ENCODE peak calls at places on chromosomes 3 and 15, in nine cellular contexts. V is neural progenitor cell; R is suprapubic skin; F is GM23248; N is endodermal cell; K is heart left ventricle; A is cardiac muscle cell; J is breast epithelium; Q is CD8-positive, alpha-beta memory T cell. S is an unnamed sample.

GRCh38 chr15:57297163-57297593 is 79.1 kb upstream of the CGNL1 start:
- DNase-seq in N (no peak), A (no peak), J (no peak), Q (no peak), K (no peak), V (no peak), R (no peak), F (no peak), S (no peak)

GRCh38 chr3:160671995-160672394 is 5.0 kb upstream of the ARL14 start:
- DNase-seq in N (no peak), K (no peak), V (no peak), A (no peak), J (no peak), R (no peak), F (no peak), Q (no peak), S (no peak)

GRCh38 chr15:68820589-68821189 is at the start of gene ANP32A:
- DNase-seq in R (peak; percentile 97), F (peak; percentile 96), J (peak; percentile 96), V (peak; percentile 98), N (peak; percentile 99), Q (peak; percentile 92), K (peak; percentile 99), A (peak; percentile 98), S (peak; percentile 67)

GRCh38 chr3:17094551-17094950 is 209.8 kb downstream of the PLCL2 start:
- DNase-seq in K (no peak), A (no peak), F (no peak), Q (no peak), J (no peak), N (peak; percentile 93), R (no peak), V (peak; percentile 76), S (peak; percentile 37)

GRCh38 chr3:5186854-5187151 is 704 bp upstream of the EDEM1 start:
- DNase-seq in J (no peak), A (peak; percentile 62), F (peak; percentile 74), V (peak; percentile 36), Q (no peak), R (no peak), K (no peak), N (no peak), S (no peak)

GRCh38 chr3:38834110-38834509 is 18.1 kb upstream of the SCN10A start:
- DNase-seq in Q (no peak), F (peak; percentile 92), K (peak; percentile 83), N (peak; percentile 92), J (no peak), V (peak; percentile 58), R (peak; percentile 66), A (peak; percentile 96), S (peak; percentile 27)

GRCh38 chr15:71547066-71547465 is 263.3 kb upstream of the NR2E3 start:
- DNase-seq in Q (no peak), K (peak; percentile 65), N (no peak), V (peak; percentile 43), J (no peak), F (no peak), A (peak; percentile 8), R (no peak), S (no peak)

GRCh38 chr3:146125946-146126345 is 35.0 kb downstream of the PLOD2 start:
- DNase-seq in R (no peak), A (peak; percentile 97), J (no peak), N (no peak), F (peak; percentile 95), K (no peak), V (no peak), Q (no peak), S (no peak)

GRCh38 chr3:115704661-115705338 is 81.5 kb downstream of the GAP43 start:
- DNase-seq in R (no peak), F (peak; percentile 50), V (no peak), Q (no peak), J (no peak), N (no peak), A (peak; percentile 24), K (no peak), S (no peak)

GRCh38 chr15:68383161-68384074 is 48.5 kb downstream of the ITGA11 start:
- DNase-seq in F (peak; percentile 64), N (peak; percentile 65), J (no peak), K (no peak), A (peak; percentile 67), V (peak; percentile 54), Q (peak; percentile 8), R (peak; percentile 37), S (peak; percentile 16)

GRCh38 chr3:168061332-168061996 is 34.3 kb downstream of the GOLIM4 start:
- DNase-seq in F (peak; percentile 54), Q (no peak), A (no peak), R (no peak), V (no peak), K (no peak), N (no peak), J (no peak), S (no peak)

GRCh38 chr3:30131171-30131570 is 475.2 kb upstream of the TGFBR2 start:
- DNase-seq in J (no peak), N (no peak), V (no peak), R (no peak), F (no peak), K (no peak), Q (no peak), A (no peak), S (no peak)

GRCh38 chr3:51340311-51340829 is 44.7 kb upstream of the MANF start:
- DNase-seq in Q (no peak), V (no peak), K (no peak), J (peak; percentile 54), R (no peak), A (peak; percentile 96), N (peak; percentile 55), F (peak; percentile 93), S (no peak)

GRCh38 chr3:159854500-159855124 is 134.0 kb upstream of the IL12A start:
- DNase-seq in K (no peak), N (no peak), V (no peak), J (no peak), A (peak; percentile 80), R (no peak), F (peak; percentile 95), Q (no peak), S (no peak)

GRCh38 chr15:101438482-101439284 is 50.8 kb downstream of the PCSK6 start:
- DNase-seq in F (no peak), R (no peak), A (no peak), J (no peak), Q (no peak), N (no peak), V (no peak), K (no peak), S (no peak)

GRCh38 chr3:99128740-99129505 is 227.4 kb upstream of the DCBLD2 start:
- DNase-seq in Q (no peak), J (no peak), V (no peak), A (peak; percentile 93), N (no peak), R (no peak), F (peak; percentile 97), K (no peak), S (no peak)

GRCh38 chr15:59180946-59181345 is 25.7 kb upstream of the LDHAL6B start:
- DNase-seq in A (peak; percentile 35), F (peak; percentile 81), Q (no peak), V (no peak), R (peak; percentile 25), K (no peak), N (no peak), J (no peak), S (no peak)

GRCh38 chr3:124410471-124410870 is 319.8 kb upstream of the UMPS start:
- DNase-seq in R (no peak), J (no peak), V (no peak), Q (no peak), K (no peak), N (no peak), F (peak; percentile 16), A (no peak), S (no peak)

GRCh38 chr3:31431322-31431721 is 101.4 kb upstream of the STT3B start:
- DNase-seq in A (no peak), J (no peak), Q (no peak), R (no peak), N (no peak), F (no peak), V (no peak), K (no peak), S (no peak)

GRCh38 chr15:75675579-75676404 is 28.1 kb downstream of the SNX33 start:
- DNase-seq in J (no peak), V (no peak), N (no peak), A (no peak), Q (no peak), F (no peak), R (no peak), K (no peak), S (no peak)

DNA sequence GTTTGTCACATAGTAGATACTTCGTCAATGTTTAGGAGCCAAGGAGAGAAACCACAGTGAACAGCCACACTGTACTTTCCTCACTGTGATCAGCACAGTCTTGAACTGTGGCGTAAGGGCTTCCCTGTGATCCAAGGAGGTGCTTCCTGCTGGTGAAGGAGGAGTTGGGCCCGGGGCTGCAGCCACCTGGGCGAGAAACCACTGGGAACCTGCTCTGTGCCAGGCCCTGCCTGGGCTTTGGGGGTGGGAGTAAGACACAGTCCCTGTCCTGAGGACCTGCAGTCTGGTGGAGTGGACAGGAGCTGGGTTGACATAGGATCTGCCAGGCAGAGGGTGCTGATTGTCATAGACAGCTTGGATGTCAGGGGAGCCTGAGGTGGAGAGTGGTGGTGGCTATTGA is 60.5 kb upstream of the MRPS22 start:
- DNase-seq in J (no peak), Q (no peak), F (no peak), R (no peak), N (no peak), K (no peak), V (no peak), A (no peak), S (no peak)
- H3K4me3 ChIP-seq in J (no peak overlapping the region), Q (no peak overlapping the region), F (no peak overlapping the region), R (no peak overlapping the region), N (no peak overlapping the region), K (no peak overlapping the region), V (no peak overlapping the region), A (no peak overlapping the region), S (no peak overlapping the region)

GRCh38 chr15:98689431-98689861 is 41.1 kb downstream of the IGF1R start:
- DNase-seq in N (no peak), F (peak; percentile 75), Q (no peak), V (no peak), R (no peak), A (peak; percentile 49), J (no peak), K (no peak), S (no peak)
- H3K4me1 ChIP-seq in N (peaks cover 11% of the 10 kb centered on the region), F (peaks cover 34% of the 10 kb centered on the region), Q (peaks cover 15% of the 10 kb centered on the region), V (peaks cover 31% of the 10 kb centered on the region), R (peaks cover 24% of the 10 kb centered on the region), A (peaks cover 29% of the 10 kb centered on the region), J (no peaks in the 10 kb centered on the region), K (peaks cover 76% of the 10 kb centered on the region), S (peaks cover 22% of the 10 kb centered on the region)

GRCh38 chr3:34020221-34020620 is 221.8 kb downstream of the PDCD6IP start:
- DNase-seq in N (no peak), J (no peak), K (no peak), A (no peak), R (no peak), Q (no peak), V (no peak), F (no peak), S (no peak)
- H3K4me3 ChIP-seq in N (no peak overlapping the region), J (no peak overlapping the region), K (no peak overlapping the region), A (no peak overlapping the region), R (no peak overlapping the region), Q (no peak overlapping the region), V (no peak overlapping the region), F (no peak overlapping the region), S (no peak overlapping the region)

DNA sequence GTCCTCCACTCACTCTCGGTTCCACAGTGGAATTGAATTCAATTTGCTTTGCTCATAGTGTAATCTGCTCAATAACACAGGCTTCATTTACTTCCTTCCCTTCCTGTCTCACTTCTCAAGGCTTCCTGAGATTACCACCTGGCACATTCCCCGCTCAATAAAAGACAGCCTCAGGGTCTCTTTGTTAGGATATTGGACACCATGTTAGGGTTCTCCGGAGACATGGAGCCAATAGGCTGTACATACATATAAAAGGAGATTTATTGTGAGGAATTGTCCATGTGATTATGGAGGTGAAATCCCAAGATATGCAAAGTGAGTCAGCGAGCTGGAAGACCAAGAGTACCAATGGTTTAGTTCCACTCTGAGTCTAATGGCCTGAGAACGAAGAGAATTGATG is 974.5 kb downstream of the CADM2 start:
- DNase-seq in V (no peak), R (no peak), F (no peak), J (no peak), Q (no peak), A (no peak), N (no peak), K (no peak), S (no peak)
- H3K4me1 ChIP-seq in V (no peaks in the 10 kb centered on the region), R (no peaks in the 10 kb centered on the region), F (no peaks in the 10 kb centered on the region), J (no peaks in the 10 kb centered on the region), Q (no peaks in the 10 kb centered on the region), A (no peaks in the 10 kb centered on the region), N (no peaks in the 10 kb centered on the region), K (no peaks in the 10 kb centered on the region), S (peaks cover 1% of the 10 kb centered on the region)

S was measured in iPS DF 6.9.